ENCODE peak calls at places on chromosomes 11 and 22, in four cellular contexts. Q, T, N and B are unnamed samples.

GRCh38 chr11:72278911-72279310 is 34.9 kb upstream of the PHOX2A start:
- DNase-seq in T (no peak), Q (no peak), N (peak; percentile 62), B (peak; percentile 51)

GRCh38 chr11:106228996-106229395 is 151.5 kb downstream of the AASDHPPT start:
- DNase-seq in T (no peak), N (no peak), Q (no peak), B (peak; percentile 19)

GRCh38 chr11:126355324-126355925 is at the start of gene ST3GAL4:
- DNase-seq in Q (peak; percentile 68), N (peak; percentile 83), T (peak; percentile 78), B (peak; percentile 66)

GRCh38 chr11:77188912-77189491 is 61.0 kb downstream of the MYO7A start:
- DNase-seq in Q (no peak), T (peak; percentile 58), N (no peak), B (no peak)

GRCh38 chr11:104897891-104898684 is at the start of gene CASP12:
- DNase-seq in N (no peak), Q (no peak), T (no peak), B (peak; percentile 35)

GRCh38 chr11:12141283-12141682 is 30.9 kb downstream of the MICAL2 start:
- DNase-seq in Q (no peak), T (no peak), N (no peak), B (no peak)

GRCh38 chr11:84740050-84740449 is 887.1 kb downstream of the DLG2 start:
- DNase-seq in Q (no peak), N (no peak), T (no peak), B (no peak)

GRCh38 chr11:72116019-72116755 is 3.7 kb upstream of the ANAPC15 start:
- DNase-seq in N (no peak), Q (no peak), T (no peak), B (no peak)

GRCh38 chr11:59528741-59529140 is 17.4 kb downstream of the OR4D9 start:
- DNase-seq in N (no peak), T (no peak), Q (no peak), B (no peak)

GRCh38 chr22:37832022-37832857 is 9.1 kb downstream of the GALR3 start:
- DNase-seq in N (no peak), T (no peak), Q (no peak), B (no peak)

GRCh38 chr11:29405305-29405704 is 611.5 kb downstream of the KCNA4 start:
- DNase-seq in Q (no peak), N (no peak), T (no peak), B (no peak)

GRCh38 chr22:23035557-23036277 is 34.6 kb upstream of the GNAZ start:
- DNase-seq in Q (no peak), N (no peak), T (peak; percentile 66), B (no peak)

GRCh38 chr11:113730887-113731726 is 25.0 kb upstream of the TMPRSS5 start:
- DNase-seq in T (peak; percentile 57), N (peak; percentile 83), Q (no peak), B (peak; percentile 87)

GRCh38 chr22:43796567-43796966 is 15.5 kb downstream of the EFCAB6 start:
- DNase-seq in N (peak; percentile 41), Q (no peak), T (no peak), B (peak; percentile 67)

GRCh38 chr11:73158356-73159051 is 16.4 kb upstream of the FCHSD2 start:
- DNase-seq in Q (no peak), N (no peak), T (peak; percentile 42), B (peak; percentile 89)

GRCh38 chr11:9561279-9561982 is 12.0 kb upstream of the WEE1 start:
- DNase-seq in N (no peak), Q (no peak), T (no peak), B (no peak)

GRCh38 chr11:44886765-44887164 is 63.9 kb downstream of the TP53I11 start:
- DNase-seq in N (no peak), Q (no peak), T (no peak), B (peak; percentile 54)

GRCh38 chr22:37232140-37232998 is 11.7 kb downstream of the RAC2 start:
- DNase-seq in T (peak; percentile 45), Q (no peak), N (no peak), B (no peak)

GRCh38 chr11:17013548-17014320 is 480 bp downstream of the PLEKHA7 start:
- DNase-seq in N (peak; percentile 36), Q (no peak), T (peak; percentile 65), B (no peak)

GRCh38 chr11:17014321-17014773 is at the start of gene PLEKHA7:
- DNase-seq in N (peak; percentile 7), T (peak; percentile 56), Q (no peak), B (no peak)

GRCh38 chr11:17012712-17013547 is 1.3 kb downstream of the PLEKHA7 start:
- DNase-seq in N (peak; percentile 94), T (peak; percentile 82), Q (no peak), B (peak; percentile 72)

GRCh38 chr11:17015639-17016125 is 1.5 kb upstream of the PLEKHA7 start:
- DNase-seq in T (no peak), Q (no peak), N (no peak), B (peak; percentile 53)

GRCh38 chr11:17014774-17015638 is 792 bp upstream of the PLEKHA7 start:
- DNase-seq in T (peak; percentile 81), Q (no peak), N (peak; percentile 83), B (peak; percentile 34)
- TF ChIP-seq CTCF in T (peak; percentile 21), Q (peak; percentile 41), N (peak; percentile 76), B (peak; percentile 57)

GRCh38 chr22:26590525-26590858 is 560 bp upstream of the TPST2 start:
- DNase-seq in N (peak; percentile 4), T (no peak), Q (no peak), B (no peak)

GRCh38 chr22:26593763-26594162 is 3.8 kb upstream of the TPST2 start:
- DNase-seq in N (no peak), Q (no peak), T (no peak), B (no peak)

GRCh38 chr22:26589367-26589844 is 526 bp downstream of the TPST2 start:
- DNase-seq in Q (no peak), T (peak; percentile 70), N (peak; percentile 4), B (no peak)

GRCh38 chr22:26589845-26590524 is at the start of gene TPST2:
- DNase-seq in Q (peak; percentile 43), N (peak; percentile 70), T (peak; percentile 90), B (peak; percentile 76)

DNA sequence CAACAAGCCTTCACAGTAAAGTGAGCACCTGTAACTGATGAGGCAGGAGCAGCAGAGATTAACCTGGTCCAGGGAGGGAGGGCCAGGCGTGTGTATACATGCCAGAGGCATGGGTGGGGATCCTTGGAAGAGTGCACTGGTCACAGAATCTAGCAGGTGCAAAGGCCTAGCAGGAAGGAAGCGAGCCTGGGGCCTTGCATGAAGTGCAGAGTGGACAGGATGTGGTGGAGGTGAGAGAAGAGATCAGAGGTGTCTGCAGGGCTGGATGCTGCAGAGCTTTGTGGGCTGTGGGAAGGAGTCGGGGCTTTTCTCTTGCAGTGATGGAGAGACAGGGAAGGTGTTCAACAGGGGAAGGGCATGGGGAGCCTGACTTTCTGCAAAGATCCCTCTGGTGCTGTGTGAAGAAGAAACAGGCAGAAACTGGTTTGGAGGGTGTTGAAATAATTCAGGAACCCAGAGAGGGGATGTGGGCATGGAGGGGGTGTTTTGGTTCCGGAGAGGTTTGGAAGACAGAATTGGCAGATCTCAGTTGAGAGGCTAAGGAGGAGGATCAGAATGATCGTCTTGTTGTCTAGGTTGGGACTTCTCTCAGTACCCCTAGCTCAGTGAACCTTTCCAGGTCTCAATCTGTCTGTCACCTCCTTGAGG is 2.6 kb upstream of the TPST2 start:
- DNase-seq in T (peak; percentile 81), N (no peak), Q (no peak), B (no peak)
- H3K4me3 ChIP-seq in T (no peak overlapping the region), N (no peak overlapping the region), Q (no peak overlapping the region), B (no peak overlapping the region)

GRCh38 chr11:114891911-114892310 is 213.6 kb downstream of the NXPE2 start:
- DNase-seq in Q (no peak), T (no peak), N (no peak), B (no peak)

GRCh38 chr11:114893329-114893728 is 215.0 kb downstream of the NXPE2 start:
- DNase-seq in Q (no peak), T (no peak), N (no peak), B (no peak)

GRCh38 chr11:114890076-114890475 is 211.7 kb downstream of the NXPE2 start:
- DNase-seq in Q (no peak), N (no peak), T (no peak), B (no peak)

GRCh38 chr11:114889464-114890065 is 211.2 kb downstream of the NXPE2 start:
- DNase-seq in Q (no peak), T (no peak), N (no peak), B (no peak)

DNA sequence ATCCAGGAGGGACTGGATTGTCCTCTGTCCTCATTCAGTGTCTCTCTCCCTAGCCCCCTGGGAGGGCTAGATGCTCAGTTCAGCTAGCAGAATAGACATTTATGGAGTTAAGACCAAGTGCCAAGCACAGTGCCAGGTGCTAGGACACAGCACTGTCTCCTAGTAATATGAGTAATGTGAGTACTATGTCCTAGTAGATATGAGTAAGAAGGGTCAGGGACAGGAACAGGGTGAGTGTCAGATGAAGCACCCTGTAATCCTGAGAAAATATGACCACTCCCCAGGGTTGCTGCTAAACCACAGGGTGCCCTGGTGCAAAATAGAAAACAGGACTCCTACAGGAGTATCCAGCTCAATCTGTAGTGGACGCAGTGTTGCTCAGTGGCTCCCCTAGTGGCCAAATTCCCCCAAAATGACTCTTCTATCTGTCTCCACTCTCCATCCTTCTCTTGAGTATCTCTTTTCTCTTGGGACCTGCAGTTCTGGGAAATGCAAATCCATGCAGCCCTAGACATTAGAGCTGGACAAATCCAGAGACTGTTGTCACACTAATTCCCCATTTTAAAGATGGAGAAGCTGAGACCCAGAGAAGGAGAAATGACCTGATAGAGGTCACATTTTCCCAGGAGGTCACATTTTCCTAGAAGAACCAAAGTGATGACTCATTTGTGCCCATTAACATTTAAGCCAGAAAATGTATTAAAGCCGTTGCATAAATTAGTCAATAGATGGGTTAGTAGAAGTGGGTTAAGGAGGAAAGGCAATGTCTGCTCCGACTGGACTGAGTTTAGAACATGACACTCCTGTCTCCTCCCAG is 214.3 kb downstream of the NXPE2 start:
- DNase-seq in Q (no peak), T (no peak), N (no peak), B (no peak)
- TF ChIP-seq CTCF in Q (no peak), T (no peak), N (peak; percentile 40), B (peak; percentile 5)

GRCh38 chr22:24857576-24857975 is 51.6 kb downstream of the SGSM1 start:
- DNase-seq in Q (no peak), N (no peak), T (no peak), B (no peak)

GRCh38 chr22:24859587-24859986 is 53.6 kb downstream of the SGSM1 start:
- DNase-seq in T (no peak), Q (no peak), N (no peak), B (no peak)

DNA sequence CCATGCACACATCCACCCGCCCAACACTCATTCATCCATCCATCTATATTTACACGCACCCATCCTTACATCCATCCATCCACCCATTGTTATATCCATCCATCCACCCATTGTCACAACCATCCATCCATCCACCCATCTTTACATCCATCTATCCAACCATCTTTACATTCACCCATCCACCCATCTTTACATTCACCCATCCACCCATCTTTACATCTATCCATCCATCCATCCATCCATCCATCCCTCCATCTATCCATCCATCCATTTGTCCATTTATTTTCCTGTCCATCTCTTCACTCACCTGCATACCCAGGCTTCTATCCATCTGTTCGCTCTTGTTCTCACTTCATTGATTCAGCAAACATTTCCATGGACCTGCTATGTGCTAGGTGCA is 49.8 kb downstream of the SGSM1 start:
- DNase-seq in N (no peak), Q (no peak), T (no peak), B (no peak)
- H3K4me3 ChIP-seq in N (no peak overlapping the region), Q (no peak overlapping the region), T (no peak overlapping the region), B (no peak overlapping the region)